ENCODE peak calls at places on chromosomes 4 and X, in ten cellular contexts. J is BJ, F is tibial nerve, E is hepatocyte, N is brain microvascular endothelial cell, X is tibial artery, I is fibroblast of lung, U is MM.1S, W is upper lobe of right lung, T is GM23338. C is an unnamed sample.

GRCh38 chrX:17559728-17560379 is 177.4 kb upstream of the SCML1 start:
- DNase-seq in J (peak; percentile 39), F (no peak), E (peak; percentile 25), N (peak; percentile 81), X (peak; percentile 66), I (peak; percentile 92), U (no peak), W (no peak), T (peak; percentile 38), C (peak; percentile 78)

GRCh38 chrX:22686138-22686541 is 313.6 kb upstream of the DDX53 start:
- DNase-seq in J (no peak), F (peak; percentile 35), E (no peak), N (peak; percentile 56), X (peak; percentile 74), I (peak; percentile 91), U (no peak), W (no peak), T (no peak), C (no peak)

GRCh38 chr4:40066651-40067050 is 10.0 kb downstream of the N4BP2 start:
- DNase-seq in J (no peak), F (no peak), E (no peak), N (no peak), X (no peak), I (no peak), U (peak; percentile 28), W (no peak), T (no peak), C (no peak)

GRCh38 chrX:153648358-153649177 is 1.6 kb downstream of the DUSP9 start:
- DNase-seq in J (no peak), F (no peak), E (no peak), N (no peak), X (peak; percentile 23), I (no peak), U (no peak), W (no peak), T (no peak), C (no peak)

GRCh38 chrX:111363741-111364140 is 48.3 kb downstream of the DCX start:
- DNase-seq in J (no peak), F (no peak), E (no peak), N (no peak), X (no peak), I (no peak), U (no peak), W (no peak), T (no peak), C (no peak)

GRCh38 chrX:10797493-10797892 is 177.1 kb upstream of the MID1 start:
- DNase-seq in J (no peak), F (no peak), E (peak; percentile 7), N (peak; percentile 1), X (no peak), I (peak; percentile 35), U (no peak), W (no peak), T (no peak), C (peak; percentile 86)

GRCh38 chrX:131854586-131854985 is 168.5 kb upstream of the STK26 start:
- DNase-seq in J (no peak), F (no peak), E (no peak), N (no peak), X (no peak), I (no peak), U (no peak), W (no peak), T (peak; percentile 21), C (peak; percentile 25)

GRCh38 chr4:105191621-105192210 is 45.0 kb downstream of the TET2 start:
- DNase-seq in J (no peak), F (no peak), E (no peak), N (peak; percentile 18), X (no peak), I (peak; percentile 76), U (no peak), W (no peak), T (peak; percentile 18), C (peak; percentile 67)

GRCh38 chrX:18354369-18355329 is at the start of gene SCML2:
- DNase-seq in J (no peak), F (no peak), E (peak; percentile 64), N (peak; percentile 7), X (no peak), I (peak; percentile 23), U (peak; percentile 42), W (peak; percentile 68), T (peak; percentile 39), C (no peak)

GRCh38 chr4:3766791-3767561 is 791 bp downstream of the ADRA2C start:
- DNase-seq in J (no peak), F (no peak), E (peak; percentile 48), N (no peak), X (peak; percentile 82), I (peak; percentile 7), U (no peak), W (no peak), T (peak; percentile 89), C (no peak)

GRCh38 chr4:99615210-99615834 is 40.7 kb downstream of the MTTP start:
- DNase-seq in J (no peak), F (no peak), E (no peak), N (no peak), X (no peak), I (no peak), U (no peak), W (no peak), T (no peak), C (no peak)

GRCh38 chr4:22999419-22999818 is 306.7 kb downstream of the GBA3 start:
- DNase-seq in J (no peak), F (no peak), E (no peak), N (no peak), X (no peak), I (peak; percentile 40), U (no peak), W (no peak), T (peak; percentile 54), C (no peak)

GRCh38 chr4:176377705-176378302 is 58.0 kb downstream of the SPCS3 start:
- DNase-seq in J (no peak), F (no peak), E (peak; percentile 11), N (no peak), X (no peak), I (peak; percentile 33), U (peak; percentile 63), W (no peak), T (peak; percentile 27), C (peak; percentile 59)

GRCh38 chrX:146614693-146615524 is 194.7 kb upstream of the CXorf51B start:
- DNase-seq in J (no peak), F (no peak), E (no peak), N (no peak), X (no peak), I (no peak), U (no peak), W (no peak), T (no peak), C (no peak)

GRCh38 chr4:167041524-167041923 is 192.8 kb downstream of the SPOCK3 start:
- DNase-seq in J (no peak), F (no peak), E (no peak), N (no peak), X (no peak), I (no peak), U (no peak), W (no peak), T (no peak), C (no peak)

GRCh38 chr4:110485452-110485851 is 9.5 kb downstream of the ENPEP start:
- DNase-seq in J (no peak), F (no peak), E (no peak), N (no peak), X (no peak), I (no peak), U (no peak), W (no peak), T (no peak), C (no peak)

GRCh38 chr4:168409089-168409801 is 71.0 kb downstream of the DDX60L start:
- DNase-seq in J (peak; percentile 24), F (no peak), E (no peak), N (no peak), X (no peak), I (peak; percentile 58), U (no peak), W (no peak), T (no peak), C (peak; percentile 27)

GRCh38 chrX:75086731-75087195 is 69.3 kb downstream of the ABCB7 start:
- DNase-seq in J (no peak), F (no peak), E (peak; percentile 6), N (no peak), X (no peak), I (no peak), U (no peak), W (no peak), T (no peak), C (no peak)

GRCh38 chrX:123085311-123085940 is 98.7 kb upstream of the GRIA3 start:
- DNase-seq in J (no peak), F (no peak), E (no peak), N (peak; percentile 37), X (no peak), I (peak; percentile 46), U (no peak), W (no peak), T (peak; percentile 74), C (no peak)

GRCh38 chrX:134174859-134175258 is 62.1 kb upstream of the CCDC160 start:
- DNase-seq in J (no peak), F (no peak), E (no peak), N (no peak), X (no peak), I (no peak), U (no peak), W (no peak), T (peak; percentile 82), C (no peak)
- H3K27me3 ChIP-seq in J (peaks cover 7% of the 10 kb centered on the region), F (no peaks in the 10 kb centered on the region), E (peaks cover 16% of the 10 kb centered on the region), N (peaks cover 9% of the 10 kb centered on the region), X (no peaks in the 10 kb centered on the region), I (peaks cover 3% of the 10 kb centered on the region), U (peaks cover 6% of the 10 kb centered on the region), W (peaks cover 7% of the 10 kb centered on the region), T (no peaks in the 10 kb centered on the region), C (peaks cover 11% of the 10 kb centered on the region)

DNA sequence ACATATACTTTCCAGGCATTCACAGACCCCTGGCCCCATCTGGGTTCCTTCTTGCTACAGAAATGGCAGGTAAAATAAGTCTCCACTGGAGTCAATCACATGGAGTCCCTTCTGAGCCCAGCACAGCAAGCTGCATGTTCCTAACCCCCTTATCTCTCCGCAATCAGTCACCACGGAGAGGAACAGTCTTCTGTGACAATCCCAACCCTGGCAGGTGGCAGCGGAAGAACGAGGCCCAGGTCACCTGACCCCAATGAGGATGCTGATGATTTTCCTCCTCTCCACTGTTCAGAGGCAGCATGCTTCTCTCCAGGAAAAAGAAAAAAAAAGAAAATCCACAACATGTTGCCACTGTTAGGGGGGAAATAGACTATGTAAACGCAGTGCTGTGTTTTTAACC is 50.1 kb downstream of the TSPAN5 start:
- DNase-seq in J (no peak), F (no peak), E (no peak), N (no peak), X (no peak), I (no peak), U (no peak), W (no peak), T (no peak), C (no peak)
- H3K4me3 ChIP-seq in J (no peak overlapping the region), F (no peak overlapping the region), E (no peak overlapping the region), N (no peak overlapping the region), X (no peak overlapping the region), I (no peak overlapping the region), U (no peak overlapping the region), W (no peak overlapping the region), T (no peak overlapping the region), C (no peak overlapping the region)

GRCh38 chr4:155593793-155594192 is 72.9 kb upstream of the GUCY1A1 start:
- DNase-seq in J (no peak), F (no peak), E (no peak), N (no peak), X (no peak), I (no peak), U (no peak), W (no peak), T (peak; percentile 8), C (no peak)
- TF ChIP-seq CTCF in J (no peak), F (no peak), E (no peak), N (no peak), X (no peak), I (no peak), U (no peak), W (no peak), T (no peak), C (no peak)

GRCh38 chr4:151860561-151861093 is 99.8 kb upstream of the GATB start:
- DNase-seq in J (no peak), F (no peak), E (no peak), N (no peak), X (no peak), I (no peak), U (no peak), W (no peak), T (no peak), C (no peak)
- H3K27me3 ChIP-seq in J (peaks cover 4% of the 10 kb centered on the region), F (no peaks in the 10 kb centered on the region), E (no peaks in the 10 kb centered on the region), N (no peaks in the 10 kb centered on the region), X (no peaks in the 10 kb centered on the region), I (no peaks in the 10 kb centered on the region), U (no peaks in the 10 kb centered on the region), W (no peaks in the 10 kb centered on the region), T (no peaks in the 10 kb centered on the region), C (peaks cover 2% of the 10 kb centered on the region)

C was measured in bronchial epithelial cell.